ENCODE peak calls at places on chromosome 1, in eight cellular contexts. N is heart right ventricle, E is psoas muscle, K is fibroblast of lung, R is IMR-90, M is mammary epithelial cell, G is Panc1, P is tibial nerve. L is an unnamed sample.

GRCh38 chr1:203082571-203083462 is 3.0 kb downstream of the MYOG start:
- DNase-seq in K (no peak), M (no peak), R (no peak), N (peak; percentile 14), E (no peak), P (no peak), G (no peak), L (peak; percentile 41)

GRCh38 chr1:101075926-101076325 is 50.3 kb upstream of the DPH5 start:
- DNase-seq in K (no peak), E (no peak), N (no peak), P (no peak), G (no peak), M (peak; percentile 63), R (no peak), L (no peak)

GRCh38 chr1:151157067-151157531 is 650 bp downstream of the TNFAIP8L2 start:
- DNase-seq in N (no peak), K (no peak), G (no peak), M (no peak), P (no peak), R (no peak), E (no peak), L (no peak)

GRCh38 chr1:228021526-228022030 is 14.8 kb downstream of the WNT3A start:
- DNase-seq in M (no peak), P (no peak), R (peak; percentile 11), E (no peak), K (no peak), N (no peak), G (no peak), L (no peak)

GRCh38 chr1:202586018-202586821 is 124.0 kb downstream of the SYT2 start:
- DNase-seq in M (peak; percentile 39), R (peak; percentile 38), E (peak; percentile 47), N (no peak), P (peak; percentile 79), K (peak; percentile 61), G (peak; percentile 33), L (no peak)

GRCh38 chr1:205535866-205536758 is 31.6 kb downstream of the CDK18 start:
- DNase-seq in P (no peak), E (peak; percentile 3), G (no peak), R (no peak), K (no peak), N (no peak), M (no peak), L (peak; percentile 62)

GRCh38 chr1:108865316-108865910 is 8.5 kb upstream of the AKNAD1 start:
- DNase-seq in G (no peak), R (no peak), K (no peak), N (no peak), M (no peak), P (no peak), E (no peak), L (no peak)

GRCh38 chr1:185681034-185681633 is 53.1 kb upstream of the HMCN1 start:
- DNase-seq in E (no peak), N (peak; percentile 41), K (peak; percentile 26), P (no peak), M (peak; percentile 41), G (no peak), R (peak; percentile 44), L (no peak)

GRCh38 chr1:33147997-33148314 is 33.9 kb downstream of the TRIM62 start:
- DNase-seq in E (no peak), R (peak; percentile 59), P (no peak), N (no peak), G (no peak), K (no peak), M (no peak), L (no peak)

GRCh38 chr1:109107785-109108184 is 6.1 kb upstream of the ELAPOR1 start:
- DNase-seq in P (no peak), K (no peak), N (no peak), E (no peak), G (no peak), M (no peak), R (no peak), L (no peak)

GRCh38 chr1:212242288-212242984 is 42.8 kb upstream of the PPP2R5A start:
- DNase-seq in P (no peak), R (no peak), E (no peak), M (no peak), K (no peak), G (no peak), N (peak; percentile 25), L (no peak)

GRCh38 chr1:214018605-214019268 is 31.0 kb downstream of the PROX1 start:
- DNase-seq in E (no peak), R (no peak), N (no peak), G (no peak), P (no peak), M (no peak), K (no peak), L (no peak)

GRCh38 chr1:87284456-87285240 is 44.0 kb upstream of the LMO4 start:
- DNase-seq in G (no peak), K (peak; percentile 15), R (peak; percentile 2), P (no peak), E (no peak), N (no peak), M (no peak), L (no peak)

GRCh38 chr1:99685516-99686180 is 39.7 kb downstream of the PALMD start:
- DNase-seq in N (peak; percentile 88), M (peak; percentile 73), P (peak; percentile 66), E (peak; percentile 86), K (peak; percentile 80), G (peak; percentile 38), R (peak; percentile 91), L (peak; percentile 77)

GRCh38 chr1:15836772-15837669 is 10.5 kb upstream of the SPEN start:
- DNase-seq in N (peak; percentile 35), G (no peak), R (no peak), K (no peak), P (no peak), M (no peak), E (peak; percentile 43), L (no peak)

GRCh38 chr1:218336353-218336752 is 8.8 kb upstream of the TGFB2 start:
- DNase-seq in K (peak; percentile 39), E (no peak), M (no peak), N (no peak), G (no peak), R (peak; percentile 48), P (no peak), L (no peak)

GRCh38 chr1:43315963-43316737 is 15.4 kb downstream of the TIE1 start:
- DNase-seq in M (no peak), R (no peak), G (no peak), N (no peak), K (peak; percentile 13), E (no peak), P (no peak), L (no peak)

GRCh38 chr1:43315481-43315880 is 14.7 kb downstream of the TIE1 start:
- DNase-seq in M (no peak), G (no peak), K (no peak), P (no peak), N (no peak), E (no peak), R (no peak), L (no peak)

GRCh38 chr1:43318831-43319230 is 18.0 kb downstream of the TIE1 start:
- DNase-seq in M (no peak), K (peak; percentile 25), G (no peak), N (no peak), P (no peak), E (no peak), R (no peak), L (peak; percentile 28)

GRCh38 chr1:43317817-43318471 is 17.2 kb downstream of the TIE1 start:
- DNase-seq in M (no peak), P (no peak), R (peak; percentile 49), G (no peak), E (no peak), N (no peak), K (peak; percentile 55), L (peak; percentile 29)

GRCh38 chr1:43316738-43317520 is 16.1 kb downstream of the TIE1 start:
- DNase-seq in M (no peak), R (peak; percentile 5), P (no peak), E (no peak), N (no peak), K (no peak), G (no peak), L (no peak)
- TF ChIP-seq CTCF in M (no peak), R (peak; percentile 18), P (no peak), E (no peak), N (no peak), K (no peak), G (no peak), L (no peak)

DNA sequence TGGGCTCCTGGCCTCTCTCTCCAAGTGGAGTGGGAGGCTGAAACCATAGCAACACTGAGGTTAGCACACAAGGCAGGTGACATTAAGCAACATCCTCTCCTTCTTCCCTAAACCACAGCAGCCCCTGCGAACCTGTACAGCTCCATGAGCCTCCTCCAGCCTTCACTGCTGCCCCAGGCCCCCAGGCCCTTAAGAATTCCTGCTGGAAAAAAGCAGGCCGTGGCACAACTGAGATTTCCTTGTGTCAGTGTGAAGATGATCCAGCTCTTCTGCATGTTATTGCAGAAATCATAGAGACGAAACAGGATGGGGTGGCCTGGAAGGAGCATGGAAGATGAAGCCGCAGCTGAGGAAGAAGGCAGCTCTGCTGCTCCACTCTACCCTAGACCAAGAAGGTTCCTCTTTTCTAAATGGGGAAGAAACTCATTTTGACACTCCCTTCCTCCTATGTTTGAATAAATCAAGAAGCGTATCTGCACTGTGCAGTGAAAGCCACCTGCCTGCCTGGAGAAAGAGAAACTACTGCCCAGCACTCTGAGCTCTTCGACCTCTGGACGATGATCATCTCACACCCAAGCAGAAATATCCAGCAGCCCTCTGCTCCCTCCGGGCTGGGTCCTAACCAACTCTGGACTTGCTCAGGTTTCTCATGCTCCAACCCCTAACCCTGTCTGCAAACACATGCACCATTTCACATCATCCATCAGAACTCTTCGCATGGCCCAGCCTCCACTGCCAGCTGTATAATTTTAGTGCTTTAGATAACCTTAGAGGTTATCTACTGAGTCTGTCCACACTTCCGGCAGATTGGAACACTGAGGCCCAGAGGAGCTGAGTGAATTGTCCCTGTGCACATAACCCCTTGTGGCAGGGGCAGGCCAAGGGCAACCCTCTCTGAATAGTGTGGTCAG is 20.7 kb downstream of the SH3BP5L start:
- DNase-seq in G (no peak), M (no peak), R (no peak), K (no peak), P (no peak), E (no peak), N (no peak), L (no peak)
- H3K27ac ChIP-seq in G (no peak overlapping the region), M (no peak overlapping the region), R (no peak overlapping the region), K (no peak overlapping the region), P (no peak overlapping the region), E (no peak overlapping the region), N (peak overlapping the region; percentile 77), L (no peak overlapping the region)

GRCh38 chr1:183070234-183070922 is 47.2 kb downstream of the LAMC1 start:
- DNase-seq in G (no peak), N (no peak), M (no peak), K (no peak), P (no peak), R (no peak), E (no peak), L (no peak)
- H3K4me3 ChIP-seq in G (no peak overlapping the region), N (no peak overlapping the region), M (no peak overlapping the region), K (no peak overlapping the region), P (no peak overlapping the region), R (no peak overlapping the region), E (no peak overlapping the region), L (no peak overlapping the region)

DNA sequence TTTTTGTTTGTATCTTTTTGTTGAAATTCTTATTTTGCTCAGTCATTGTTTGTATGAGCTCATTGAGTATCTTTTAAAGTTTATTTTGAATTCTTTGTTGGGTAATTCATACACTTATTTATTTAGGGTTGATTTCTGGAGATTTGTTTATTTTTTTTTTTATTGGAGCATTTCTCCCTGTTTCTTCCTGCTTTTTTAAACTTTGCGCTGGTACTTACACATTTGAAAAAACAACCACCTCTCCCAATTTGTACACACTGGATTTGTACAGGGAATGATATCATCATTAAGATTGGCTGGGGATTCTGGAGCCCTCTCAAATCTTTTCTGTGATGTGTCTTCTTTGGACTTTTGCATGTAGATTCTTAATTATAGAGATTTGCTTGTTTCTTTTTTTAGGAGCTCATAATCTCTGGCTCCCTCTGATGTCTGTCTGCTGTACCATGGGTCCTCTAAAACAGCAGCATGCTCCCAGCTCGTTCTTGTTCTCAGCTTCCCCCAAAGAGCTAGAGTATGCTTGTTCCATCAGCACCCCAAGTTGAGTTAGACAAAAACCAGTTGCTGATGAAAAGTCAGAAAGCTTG is 310.7 kb downstream of the DUSP10 start:
- DNase-seq in E (no peak), M (no peak), K (peak; percentile 26), R (peak; percentile 40), N (no peak), P (no peak), G (no peak), L (no peak)
- TF ChIP-seq CTCF in E (peak; percentile 16), M (no peak), K (peak; percentile 56), R (peak; percentile 44), N (peak; percentile 45), P (no peak), G (peak; percentile 21), L (no peak)